ENCODE peak calls at places on chromosomes 16 and 17, in four cellular contexts. One of them, this sample, is unnamed.

GRCh38 chr16:55248494-55248893 is 75.5 kb upstream of the IRX6 start:
- DNase-seq in fibroblast of lung: no peak
- DNase-seq in epithelial cell of esophagus: no peak
- DNase-seq in heart left ventricle: no peak
- DNase-seq in this sample: no peak

GRCh38 chr16:84315422-84315821 is 20.7 kb downstream of the WFDC1 start:
- DNase-seq in fibroblast of lung: no peak
- DNase-seq in epithelial cell of esophagus: peak
- DNase-seq in heart left ventricle: no peak
- DNase-seq in this sample: no peak

GRCh38 chr17:10574324-10574723 is 24.9 kb upstream of the MYH2 start:
- DNase-seq in fibroblast of lung: no peak
- DNase-seq in epithelial cell of esophagus: peak
- DNase-seq in heart left ventricle: no peak
- DNase-seq in this sample: no peak

GRCh38 chr17:37643829-37644228 is 583 bp upstream of the DDX52 start:
- DNase-seq in fibroblast of lung: peak
- DNase-seq in epithelial cell of esophagus: no peak
- DNase-seq in heart left ventricle: no peak
- DNase-seq in this sample: no peak

GRCh38 chr17:39484178-39484577 is 22.9 kb downstream of the CDK12 start:
- DNase-seq in fibroblast of lung: no peak
- DNase-seq in epithelial cell of esophagus: no peak
- DNase-seq in heart left ventricle: no peak
- DNase-seq in this sample: no peak

GRCh38 chr17:77748436-77748835 is 210.1 kb upstream of the TNRC6C start:
- DNase-seq in fibroblast of lung: no peak
- DNase-seq in epithelial cell of esophagus: no peak
- DNase-seq in heart left ventricle: no peak
- DNase-seq in this sample: no peak

GRCh38 chr17:81156866-81157805 is 8.2 kb upstream of the PVALEF start:
- DNase-seq in fibroblast of lung: no peak
- DNase-seq in epithelial cell of esophagus: no peak
- DNase-seq in heart left ventricle: no peak
- DNase-seq in this sample: no peak

GRCh38 chr16:50464325-50465290 is 83.6 kb upstream of the NKD1 start:
- DNase-seq in fibroblast of lung: no peak
- DNase-seq in epithelial cell of esophagus: no peak
- DNase-seq in heart left ventricle: no peak
- DNase-seq in this sample: no peak

GRCh38 chr17:68794636-68795503 is 160.3 kb downstream of the ABCA8 start:
- DNase-seq in fibroblast of lung: peak
- DNase-seq in epithelial cell of esophagus: peak
- DNase-seq in heart left ventricle: peak
- DNase-seq in this sample: peak

GRCh38 chr17:82525712-82526111 is 6.2 kb downstream of the FOXK2 start:
- DNase-seq in fibroblast of lung: no peak
- DNase-seq in epithelial cell of esophagus: no peak
- DNase-seq in heart left ventricle: no peak
- DNase-seq in this sample: no peak

GRCh38 chr17:82529914-82530300 is 10.4 kb downstream of the FOXK2 start:
- DNase-seq in fibroblast of lung: no peak
- DNase-seq in epithelial cell of esophagus: peak
- DNase-seq in heart left ventricle: peak
- DNase-seq in this sample: no peak

GRCh38 chr17:82527893-82528292 is 8.4 kb downstream of the FOXK2 start:
- DNase-seq in fibroblast of lung: peak
- DNase-seq in epithelial cell of esophagus: no peak
- DNase-seq in heart left ventricle: peak
- DNase-seq in this sample: no peak

GRCh38 chr17:82531431-82531881 is 11.9 kb downstream of the FOXK2 start:
- DNase-seq in fibroblast of lung: peak
- DNase-seq in epithelial cell of esophagus: peak
- DNase-seq in heart left ventricle: no peak
- DNase-seq in this sample: no peak

GRCh38 chr17:82528484-82529265 is 9.1 kb downstream of the FOXK2 start:
- DNase-seq in fibroblast of lung: peak
- DNase-seq in epithelial cell of esophagus: peak
- DNase-seq in heart left ventricle: peak
- DNase-seq in this sample: no peak
- TF ChIP-seq CTCF in fibroblast of lung: peak
- TF ChIP-seq CTCF in epithelial cell of esophagus: peak
- TF ChIP-seq CTCF in heart left ventricle: peak
- TF ChIP-seq CTCF in this sample: peak

GRCh38 chr16:88754912-88755744 is 29.9 kb downstream of the PIEZO1 start:
- DNase-seq in fibroblast of lung: peak
- DNase-seq in epithelial cell of esophagus: peak
- DNase-seq in heart left ventricle: no peak
- DNase-seq in this sample: no peak
- TF ChIP-seq CTCF in fibroblast of lung: no peak
- TF ChIP-seq CTCF in epithelial cell of esophagus: no peak
- TF ChIP-seq CTCF in heart left ventricle: peak
- TF ChIP-seq CTCF in this sample: peak

DNA sequence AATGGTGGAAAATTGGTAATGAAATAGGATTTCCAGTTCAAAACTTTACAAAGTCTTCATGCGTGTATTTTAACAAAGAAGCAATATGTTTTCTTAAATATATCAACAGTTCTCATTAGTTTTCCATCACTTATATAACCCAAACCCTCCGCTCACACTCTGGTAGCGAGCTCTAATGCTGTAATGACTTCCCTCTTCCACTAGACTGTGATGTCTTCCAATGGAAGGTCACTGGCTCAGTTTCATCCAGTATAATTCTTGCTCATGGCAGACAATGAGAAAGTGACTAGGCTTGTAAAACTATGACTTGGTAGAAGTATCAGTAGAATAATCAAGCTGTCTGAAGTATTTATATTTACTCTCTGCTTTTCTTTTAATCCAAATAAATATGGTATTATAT is 32.8 kb downstream of the NETO2 start:
- DNase-seq in fibroblast of lung: no peak
- DNase-seq in epithelial cell of esophagus: peak
- DNase-seq in heart left ventricle: no peak
- DNase-seq in this sample: no peak
- TF ChIP-seq CTCF in fibroblast of lung: no peak
- TF ChIP-seq CTCF in epithelial cell of esophagus: peak
- TF ChIP-seq CTCF in heart left ventricle: no peak
- TF ChIP-seq CTCF in this sample: no peak

DNA sequence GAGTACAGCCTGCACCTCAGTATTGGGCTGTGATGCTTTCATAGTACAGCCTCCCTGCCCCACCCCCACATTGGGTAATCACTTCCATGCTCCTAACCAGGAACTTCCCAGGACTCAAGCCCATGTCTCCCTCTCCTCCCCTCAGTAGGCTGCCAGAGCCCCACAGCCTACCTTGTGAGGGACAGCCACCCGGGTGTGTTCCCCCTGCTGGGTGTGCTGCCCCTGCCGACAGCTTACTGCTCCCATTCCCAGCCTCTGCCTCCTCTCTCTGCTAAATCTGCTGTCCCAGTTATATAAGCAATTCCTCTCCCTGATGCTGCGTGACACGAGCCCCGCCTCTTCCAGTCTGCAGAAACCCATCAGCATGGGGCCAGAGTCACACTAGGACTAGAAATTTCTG is at the start of gene RSKR:
- DNase-seq in fibroblast of lung: no peak
- DNase-seq in epithelial cell of esophagus: no peak
- DNase-seq in heart left ventricle: no peak
- DNase-seq in this sample: no peak
- TF ChIP-seq CTCF in fibroblast of lung: no peak
- TF ChIP-seq CTCF in epithelial cell of esophagus: no peak
- TF ChIP-seq CTCF in heart left ventricle: no peak
- TF ChIP-seq CTCF in this sample: no peak

GRCh38 chr17:40886090-40886489 is 1.0 kb upstream of the KRT20 start:
- DNase-seq in fibroblast of lung: peak
- DNase-seq in epithelial cell of esophagus: no peak
- DNase-seq in heart left ventricle: no peak
- DNase-seq in this sample: no peak

GRCh38 chr17:40883960-40884359 is 1.1 kb downstream of the KRT20 start:
- DNase-seq in fibroblast of lung: no peak
- DNase-seq in epithelial cell of esophagus: no peak
- DNase-seq in heart left ventricle: no peak
- DNase-seq in this sample: no peak

GRCh38 chr17:40883031-40883430 is 2.0 kb downstream of the KRT20 start:
- DNase-seq in fibroblast of lung: no peak
- DNase-seq in epithelial cell of esophagus: no peak
- DNase-seq in heart left ventricle: no peak
- DNase-seq in this sample: no peak

GRCh38 chr17:40888321-40888720 is 3.3 kb upstream of the KRT20 start:
- DNase-seq in fibroblast of lung: no peak
- DNase-seq in epithelial cell of esophagus: no peak
- DNase-seq in heart left ventricle: no peak
- DNase-seq in this sample: no peak

GRCh38 chr17:40884708-40885512 is at the start of gene KRT20:
- DNase-seq in fibroblast of lung: no peak
- DNase-seq in epithelial cell of esophagus: no peak
- DNase-seq in heart left ventricle: no peak
- DNase-seq in this sample: no peak
- TF ChIP-seq CTCF in fibroblast of lung: no peak
- TF ChIP-seq CTCF in epithelial cell of esophagus: no peak
- TF ChIP-seq CTCF in heart left ventricle: no peak
- TF ChIP-seq CTCF in this sample: no peak

DNA sequence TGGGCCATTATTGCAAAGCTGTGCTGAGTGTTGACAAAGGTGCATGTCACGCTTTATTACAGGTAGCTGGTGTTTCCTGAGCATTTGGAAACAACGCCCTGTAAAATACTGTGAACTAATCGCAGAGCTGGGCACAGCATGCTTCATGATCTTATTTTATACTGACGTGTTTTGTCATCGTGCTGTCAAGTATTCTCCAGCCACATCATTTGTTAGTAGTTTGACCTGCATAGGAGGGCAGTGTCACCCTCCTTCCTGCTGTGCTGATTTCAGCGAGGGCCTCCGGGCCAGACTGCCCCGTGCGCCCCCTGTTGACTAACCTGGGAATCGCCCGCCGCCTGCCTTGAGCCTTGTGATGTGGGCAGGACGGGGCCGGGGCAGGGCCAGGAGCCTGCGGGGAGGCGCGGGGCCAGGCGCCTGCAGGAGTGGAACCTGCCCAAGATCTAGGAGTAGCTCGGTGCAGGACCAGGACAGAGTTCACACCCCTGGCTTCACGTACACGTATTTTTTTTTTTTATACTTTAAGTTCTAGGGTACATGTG is 820.7 kb downstream of the KCNJ18 start:
- DNase-seq in fibroblast of lung: no peak
- DNase-seq in epithelial cell of esophagus: no peak
- DNase-seq in heart left ventricle: no peak
- DNase-seq in this sample: no peak
- TF ChIP-seq CTCF in fibroblast of lung: no peak
- TF ChIP-seq CTCF in epithelial cell of esophagus: no peak
- TF ChIP-seq CTCF in heart left ventricle: no peak
- TF ChIP-seq CTCF in this sample: no peak

GRCh38 chr16:25037632-25038031 is 22.5 kb upstream of the ARHGAP17 start:
- DNase-seq in fibroblast of lung: no peak
- DNase-seq in epithelial cell of esophagus: no peak
- DNase-seq in heart left ventricle: no peak
- DNase-seq in this sample: no peak

GRCh38 chr16:25034916-25035315 is 19.7 kb upstream of the ARHGAP17 start:
- DNase-seq in fibroblast of lung: peak
- DNase-seq in epithelial cell of esophagus: no peak
- DNase-seq in heart left ventricle: no peak
- DNase-seq in this sample: no peak

GRCh38 chr16:25035494-25036405 is 20.6 kb upstream of the ARHGAP17 start:
- DNase-seq in fibroblast of lung: peak
- DNase-seq in epithelial cell of esophagus: no peak
- DNase-seq in heart left ventricle: no peak
- DNase-seq in this sample: no peak

GRCh38 chr16:25037221-25037620 is 22.1 kb upstream of the ARHGAP17 start:
- DNase-seq in fibroblast of lung: no peak
- DNase-seq in epithelial cell of esophagus: no peak
- DNase-seq in heart left ventricle: no peak
- DNase-seq in this sample: no peak

GRCh38 chr16:25036561-25036960 is 21.4 kb upstream of the ARHGAP17 start:
- DNase-seq in fibroblast of lung: no peak
- DNase-seq in epithelial cell of esophagus: no peak
- DNase-seq in heart left ventricle: no peak
- DNase-seq in this sample: no peak
- TF ChIP-seq CTCF in fibroblast of lung: no peak
- TF ChIP-seq CTCF in epithelial cell of esophagus: no peak
- TF ChIP-seq CTCF in heart left ventricle: no peak
- TF ChIP-seq CTCF in this sample: no peak

DNA sequence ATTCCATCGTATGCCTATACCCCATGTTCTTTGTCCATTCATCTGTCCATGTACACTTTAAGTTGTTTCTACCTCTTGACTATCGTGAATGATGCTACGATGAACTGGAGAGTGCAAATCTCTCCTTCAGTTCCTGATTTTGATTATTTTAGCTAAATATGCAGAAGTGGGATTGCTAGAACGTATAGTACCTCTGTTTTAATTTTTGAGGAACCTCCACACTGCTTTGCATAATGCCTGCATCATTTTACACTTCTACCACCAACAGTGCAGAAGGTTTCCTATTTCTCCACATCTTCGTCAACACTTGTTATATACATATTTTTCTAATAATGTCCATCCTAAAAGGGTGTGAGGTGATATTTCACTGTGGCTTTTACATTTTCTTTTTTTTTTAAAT is 43.9 kb downstream of the SDR42E1 start:
- DNase-seq in fibroblast of lung: no peak
- DNase-seq in epithelial cell of esophagus: no peak
- DNase-seq in heart left ventricle: no peak
- DNase-seq in this sample: no peak
- TF ChIP-seq CTCF in fibroblast of lung: no peak
- TF ChIP-seq CTCF in epithelial cell of esophagus: no peak
- TF ChIP-seq CTCF in heart left ventricle: no peak
- TF ChIP-seq CTCF in this sample: no peak

GRCh38 chr16:74817851-74818250 is 43.2 kb upstream of the FA2H start:
- DNase-seq in fibroblast of lung: no peak
- DNase-seq in epithelial cell of esophagus: no peak
- DNase-seq in heart left ventricle: no peak
- DNase-seq in this sample: no peak

GRCh38 chr16:74811911-74812310 is 37.3 kb upstream of the FA2H start:
- DNase-seq in fibroblast of lung: no peak
- DNase-seq in epithelial cell of esophagus: no peak
- DNase-seq in heart left ventricle: no peak
- DNase-seq in this sample: no peak

GRCh38 chr16:74813109-74813641 is 38.6 kb upstream of the FA2H start:
- DNase-seq in fibroblast of lung: peak
- DNase-seq in epithelial cell of esophagus: peak
- DNase-seq in heart left ventricle: peak
- DNase-seq in this sample: peak
- TF ChIP-seq CTCF in fibroblast of lung: peak
- TF ChIP-seq CTCF in epithelial cell of esophagus: peak
- TF ChIP-seq CTCF in heart left ventricle: peak
- TF ChIP-seq CTCF in this sample: peak